ENCODE peak calls at places on chromosome 4, in six cellular contexts. One of them, this sample, is unnamed.

GRCh38 chr4:8015512-8015911 is 75.9 kb upstream of the AFAP1 start:
- DNase-seq in stimulated activated CD8-positive, alpha-beta memory T cell treated with anti-CD3 and anti-CD28 coated beads, Interleukin-7, amount 100 ng/mL, for 4 hours: no peak
- DNase-seq in GM18507: no peak
- DNase-seq in foreskin fibroblast: no peak
- DNase-seq in IMR-90: peak
- DNase-seq in lower leg skin: no peak
- DNase-seq in this sample: no peak

GRCh38 chr4:95142877-95143412 is 385.2 kb downstream of the BMPR1B start:
- DNase-seq in stimulated activated CD8-positive, alpha-beta memory T cell treated with anti-CD3 and anti-CD28 coated beads, Interleukin-7, amount 100 ng/mL, for 4 hours: no peak
- DNase-seq in GM18507: no peak
- DNase-seq in foreskin fibroblast: no peak
- DNase-seq in IMR-90: no peak
- DNase-seq in lower leg skin: no peak
- DNase-seq in this sample: no peak

GRCh38 chr4:183253451-183253850 is 66.6 kb downstream of the CLDN22 start:
- DNase-seq in stimulated activated CD8-positive, alpha-beta memory T cell treated with anti-CD3 and anti-CD28 coated beads, Interleukin-7, amount 100 ng/mL, for 4 hours: no peak
- DNase-seq in GM18507: no peak
- DNase-seq in foreskin fibroblast: no peak
- DNase-seq in IMR-90: no peak
- DNase-seq in lower leg skin: no peak
- DNase-seq in this sample: no peak

GRCh38 chr4:42331914-42332368 is 65.3 kb upstream of the SHISA3 start:
- DNase-seq in stimulated activated CD8-positive, alpha-beta memory T cell treated with anti-CD3 and anti-CD28 coated beads, Interleukin-7, amount 100 ng/mL, for 4 hours: no peak
- DNase-seq in GM18507: no peak
- DNase-seq in foreskin fibroblast: no peak
- DNase-seq in IMR-90: peak
- DNase-seq in lower leg skin: no peak
- DNase-seq in this sample: no peak

GRCh38 chr4:7772708-7773385 is 166.8 kb downstream of the AFAP1 start:
- DNase-seq in stimulated activated CD8-positive, alpha-beta memory T cell treated with anti-CD3 and anti-CD28 coated beads, Interleukin-7, amount 100 ng/mL, for 4 hours: no peak
- DNase-seq in GM18507: no peak
- DNase-seq in foreskin fibroblast: peak
- DNase-seq in IMR-90: no peak
- DNase-seq in lower leg skin: no peak
- DNase-seq in this sample: no peak

GRCh38 chr4:69708211-69708610 is 52.2 kb downstream of the SULT1B1 start:
- DNase-seq in stimulated activated CD8-positive, alpha-beta memory T cell treated with anti-CD3 and anti-CD28 coated beads, Interleukin-7, amount 100 ng/mL, for 4 hours: no peak
- DNase-seq in GM18507: no peak
- DNase-seq in foreskin fibroblast: peak
- DNase-seq in IMR-90: no peak
- DNase-seq in lower leg skin: no peak
- DNase-seq in this sample: no peak

GRCh38 chr4:111228396-111228795 is 605.5 kb upstream of the PITX2 start:
- DNase-seq in stimulated activated CD8-positive, alpha-beta memory T cell treated with anti-CD3 and anti-CD28 coated beads, Interleukin-7, amount 100 ng/mL, for 4 hours: no peak
- DNase-seq in GM18507: no peak
- DNase-seq in foreskin fibroblast: peak
- DNase-seq in IMR-90: peak
- DNase-seq in lower leg skin: no peak
- DNase-seq in this sample: peak

GRCh38 chr4:38069271-38069760 is 109.1 kb downstream of the PTTG2 start:
- DNase-seq in stimulated activated CD8-positive, alpha-beta memory T cell treated with anti-CD3 and anti-CD28 coated beads, Interleukin-7, amount 100 ng/mL, for 4 hours: no peak
- DNase-seq in GM18507: no peak
- DNase-seq in foreskin fibroblast: no peak
- DNase-seq in IMR-90: peak
- DNase-seq in lower leg skin: peak
- DNase-seq in this sample: no peak

GRCh38 chr4:144169211-144169610 is 28.7 kb upstream of the GYPA start:
- DNase-seq in stimulated activated CD8-positive, alpha-beta memory T cell treated with anti-CD3 and anti-CD28 coated beads, Interleukin-7, amount 100 ng/mL, for 4 hours: no peak
- DNase-seq in GM18507: no peak
- DNase-seq in foreskin fibroblast: no peak
- DNase-seq in IMR-90: no peak
- DNase-seq in lower leg skin: no peak
- DNase-seq in this sample: no peak

This sample was measured in GM04503.